ENCODE peak calls at places on chromosome 5, in nine cellular contexts. R is SJCRH30, V is sigmoid colon, K is right atrium auricular region, B is right cardiac atrium, Q is tibial artery, F is fibroblast of lung, M is stomach, W is neuronal stem cell. E is an unnamed sample.

GRCh38 chr5:90654235-90654634 is 95.6 kb downstream of the ADGRV1 start:
- DNase-seq in M (no peak), V (no peak), B (no peak), W (no peak), K (no peak), F (no peak), R (no peak), Q (no peak), E (no peak)

GRCh38 chr5:125717209-125717608 is 706.0 kb upstream of the GRAMD2B start:
- DNase-seq in B (no peak), F (peak; percentile 87), M (no peak), K (no peak), R (no peak), V (no peak), W (peak; percentile 18), Q (no peak), E (no peak)

GRCh38 chr5:38291355-38291754 is 33.0 kb downstream of the EGFLAM start:
- DNase-seq in M (no peak), W (no peak), B (no peak), F (no peak), R (no peak), K (no peak), Q (no peak), V (no peak), E (no peak)

GRCh38 chr5:91361055-91361701 is 21.9 kb downstream of the ARRDC3 start:
- DNase-seq in R (peak; percentile 50), Q (no peak), W (no peak), K (no peak), V (no peak), M (no peak), B (no peak), F (no peak), E (no peak)

GRCh38 chr5:143016777-143017374 is 246.7 kb downstream of the ARHGAP26 start:
- DNase-seq in B (no peak), W (no peak), M (no peak), R (peak; percentile 70), K (no peak), F (peak; percentile 81), Q (peak; percentile 32), V (no peak), E (peak; percentile 19)

GRCh38 chr5:42606464-42606869 is 150.2 kb upstream of the CCDC152 start:
- DNase-seq in K (no peak), M (no peak), F (no peak), Q (no peak), V (no peak), R (peak; percentile 65), W (no peak), B (no peak), E (no peak)

GRCh38 chr5:154284433-154284832 is 93.9 kb downstream of the GALNT10 start:
- DNase-seq in K (no peak), M (no peak), F (no peak), Q (no peak), V (no peak), B (no peak), W (no peak), R (no peak), E (no peak)

GRCh38 chr5:169433221-169433651 is 132.3 kb upstream of the SLIT3 start:
- DNase-seq in V (no peak), B (no peak), R (no peak), Q (no peak), M (no peak), F (no peak), K (no peak), W (no peak), E (no peak)

GRCh38 chr5:74052441-74052840 is 426.4 kb downstream of the ARHGEF28 start:
- DNase-seq in R (no peak), W (no peak), K (no peak), V (no peak), M (no peak), F (no peak), Q (no peak), B (no peak), E (no peak)

GRCh38 chr5:181283347-181283746 is 22.4 kb upstream of the TRIM52 start:
- DNase-seq in V (no peak), M (no peak), B (no peak), F (no peak), R (no peak), W (no peak), K (no peak), Q (no peak), E (no peak)

GRCh38 chr5:41883243-41883642 is 13.0 kb upstream of the OXCT1 start:
- DNase-seq in W (no peak), R (peak; percentile 42), F (no peak), B (no peak), M (no peak), K (no peak), V (no peak), Q (no peak), E (no peak)

GRCh38 chr5:149212203-149212951 is 59.3 kb upstream of the AFAP1L1 start:
- DNase-seq in K (peak; percentile 65), W (no peak), Q (no peak), B (peak; percentile 33), F (peak; percentile 100), V (no peak), M (no peak), R (no peak), E (no peak)

GRCh38 chr5:135481387-135481786 is 29.2 kb upstream of the TIFAB start:
- DNase-seq in K (no peak), B (no peak), Q (no peak), F (no peak), W (no peak), M (no peak), V (no peak), R (no peak), E (no peak)

GRCh38 chr5:42552597-42552996 is 129.4 kb downstream of the GHR start:
- DNase-seq in B (no peak), Q (no peak), F (no peak), W (no peak), R (no peak), K (no peak), M (no peak), V (no peak), E (no peak)

GRCh38 chr5:158023266-158023665 is 164.3 kb upstream of the CLINT1 start:
- DNase-seq in R (no peak), F (no peak), K (no peak), Q (no peak), B (no peak), V (no peak), M (no peak), W (no peak), E (no peak)

GRCh38 chr5:27158775-27159174 is 120.4 kb upstream of the CDH9 start:
- DNase-seq in F (no peak), W (no peak), Q (no peak), M (no peak), B (no peak), K (no peak), V (no peak), R (no peak), E (no peak)

GRCh38 chr5:95261369-95262175 is 23.3 kb downstream of the MCTP1 start:
- DNase-seq in K (no peak), W (no peak), Q (no peak), F (peak; percentile 69), V (no peak), B (no peak), M (no peak), R (peak; percentile 53), E (no peak)

GRCh38 chr5:174195517-174195916 is 150.0 kb downstream of the NSG2 start:
- DNase-seq in V (no peak), R (peak; percentile 43), M (no peak), F (no peak), Q (no peak), K (no peak), B (no peak), W (peak; percentile 29), E (no peak)

GRCh38 chr5:50359187-50359586 is 81.9 kb downstream of the EMB start:
- DNase-seq in F (no peak), K (no peak), R (no peak), M (no peak), Q (no peak), V (no peak), W (no peak), B (no peak), E (no peak)

DNA sequence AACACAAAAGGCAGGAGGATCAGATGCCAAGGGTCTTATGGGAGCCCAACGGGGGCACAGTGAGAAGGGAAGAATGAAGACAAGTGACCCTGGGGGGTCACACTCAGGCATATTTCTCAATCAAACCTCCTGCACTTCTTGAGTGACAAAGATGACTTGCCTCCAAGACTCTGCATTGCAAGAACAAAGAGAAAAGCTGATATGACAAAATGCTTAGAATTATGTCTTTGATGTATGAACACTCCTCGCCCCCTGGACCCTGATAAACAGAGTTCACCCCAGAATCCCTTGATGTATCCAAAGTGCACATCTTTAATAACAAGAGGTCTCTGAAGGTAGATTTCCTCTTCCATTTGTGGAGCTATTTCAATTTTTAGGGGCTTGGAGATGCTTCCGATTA is 146.5 kb downstream of the C5orf15 start:
- DNase-seq in R (no peak), K (no peak), W (no peak), Q (no peak), M (no peak), F (no peak), B (no peak), V (no peak), E (no peak)
- H3K4me1 ChIP-seq in R (peaks cover 44% of the 10 kb centered on the region), K (peaks cover 38% of the 10 kb centered on the region), W (no peaks in the 10 kb centered on the region), Q (peaks cover 17% of the 10 kb centered on the region), M (peaks cover 5% of the 10 kb centered on the region), F (no peaks in the 10 kb centered on the region), B (no peaks in the 10 kb centered on the region), V (no peaks in the 10 kb centered on the region), E (peaks cover 25% of the 10 kb centered on the region)

DNA sequence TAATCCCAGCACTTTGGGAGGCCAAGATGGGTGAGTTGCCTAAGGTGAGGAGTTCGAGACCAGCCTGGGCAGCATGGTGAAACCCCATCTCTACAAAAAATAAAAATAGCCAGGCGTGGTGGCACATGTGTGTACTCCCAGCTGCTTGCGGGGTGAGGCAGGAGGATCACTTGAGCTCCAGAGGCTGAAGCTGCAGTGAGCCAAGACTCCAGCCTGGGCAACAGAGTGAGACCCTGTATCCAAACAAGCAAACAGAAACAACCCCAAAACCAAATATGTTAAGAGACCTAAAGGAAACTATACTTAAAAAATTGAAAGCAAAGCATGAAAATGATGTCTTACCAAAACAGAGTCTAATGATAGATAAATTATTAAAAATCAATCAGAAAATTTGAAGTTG is 12.4 kb downstream of the HNRNPAB start:
- DNase-seq in K (no peak), W (no peak), R (no peak), F (no peak), Q (no peak), V (no peak), B (no peak), M (no peak), E (no peak)
- H3K27me3 ChIP-seq in K (no peaks in the 10 kb centered on the region), W (no peaks in the 10 kb centered on the region), R (no peaks in the 10 kb centered on the region), F (no peaks in the 10 kb centered on the region), Q (no peaks in the 10 kb centered on the region), V (no peaks in the 10 kb centered on the region), B (no peaks in the 10 kb centered on the region), M (no peaks in the 10 kb centered on the region), E (no peaks in the 10 kb centered on the region)

GRCh38 chr5:16937023-16937379 is 913 bp upstream of the MYO10 start:
- DNase-seq in V (no peak), B (no peak), W (no peak), Q (no peak), K (no peak), M (peak; percentile 77), F (no peak), R (no peak), E (no peak)
- H3K4me1 ChIP-seq in V (peaks cover 30% of the 10 kb centered on the region), B (peaks cover 2% of the 10 kb centered on the region), W (peaks cover 5% of the 10 kb centered on the region), Q (peaks cover 23% of the 10 kb centered on the region), K (peaks cover 7% of the 10 kb centered on the region), M (peaks cover 35% of the 10 kb centered on the region), F (peaks cover 7% of the 10 kb centered on the region), R (no peaks in the 10 kb centered on the region), E (peaks cover 8% of the 10 kb centered on the region)

DNA sequence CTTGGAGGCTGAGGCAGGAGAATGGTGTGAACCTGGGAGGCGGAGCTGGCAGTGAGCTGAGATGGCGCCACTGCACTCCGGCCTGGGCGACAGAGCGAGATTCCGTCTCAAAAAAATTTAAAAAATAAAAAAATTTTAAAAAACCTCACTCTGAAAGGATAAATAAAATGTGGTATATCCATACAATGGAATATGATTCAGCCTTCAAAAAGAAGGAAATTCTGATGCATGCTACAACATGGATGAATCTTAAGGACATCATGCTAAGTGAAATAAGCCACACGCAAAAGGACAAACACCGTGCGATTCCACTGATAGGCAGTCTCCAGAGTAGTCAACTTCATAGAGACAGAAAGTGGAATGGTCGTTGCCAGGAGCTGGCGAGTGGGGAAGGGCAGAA is 8.4 kb downstream of the DBN1 start:
- DNase-seq in R (no peak), M (no peak), F (no peak), Q (no peak), W (no peak), B (no peak), V (no peak), K (no peak), E (no peak)
- H3K27me3 ChIP-seq in R (no peaks in the 10 kb centered on the region), M (no peaks in the 10 kb centered on the region), F (no peaks in the 10 kb centered on the region), Q (no peaks in the 10 kb centered on the region), W (no peaks in the 10 kb centered on the region), B (no peaks in the 10 kb centered on the region), V (no peaks in the 10 kb centered on the region), K (no peaks in the 10 kb centered on the region), E (no peaks in the 10 kb centered on the region)